ENCODE peak calls at places on chromosome 2, in nine cellular contexts. W is heart left ventricle, Z is esophagus squamous epithelium, J is HCT116, C is sigmoid colon, G is A549, A is stomach, X is NB4, Y is astrocyte of the spinal cord. R is an unnamed sample.

GRCh38 chr2:180761224-180761623 is 219.2 kb upstream of the UBE2E3 start:
- DNase-seq in C (no peak), Z (no peak), W (no peak), X (peak), J (peak), A (no peak), Y (peak), G (no peak), R (no peak)

GRCh38 chr2:88545118-88545517 is 82.1 kb downstream of the EIF2AK3 start:
- DNase-seq in A (no peak), G (peak), W (no peak), C (no peak), Y (no peak), J (peak), Z (no peak), X (peak), R (no peak)

GRCh38 chr2:42755161-42755900 is 8.6 kb downstream of the OXER1 start:
- DNase-seq in Y (no peak), C (no peak), G (no peak), J (no peak), Z (no peak), W (no peak), A (no peak), X (no peak), R (no peak)

GRCh38 chr2:44943693-44944101 is 2.2 kb downstream of the SIX3 start:
- DNase-seq in Z (no peak), W (no peak), G (no peak), A (no peak), Y (no peak), X (peak), J (no peak), C (no peak), R (peak)

GRCh38 chr2:68236080-68236734 is 16.1 kb downstream of the PPP3R1 start:
- DNase-seq in A (no peak), G (no peak), C (no peak), W (no peak), Z (no peak), X (peak), Y (no peak), J (no peak), R (no peak)

GRCh38 chr2:228522276-228522675 is 340.8 kb upstream of the SPHKAP start:
- DNase-seq in A (no peak), J (no peak), Y (no peak), X (no peak), C (no peak), Z (no peak), G (no peak), W (no peak), R (no peak)

GRCh38 chr2:84022810-84023431 is 436.2 kb downstream of the SUCLG1 start:
- DNase-seq in Y (peak), W (peak), X (peak), J (peak), G (peak), Z (no peak), C (no peak), A (no peak), R (no peak)

GRCh38 chr2:71725836-71726235 is 272.5 kb downstream of the DYSF start:
- DNase-seq in W (no peak), Y (no peak), J (no peak), C (peak), X (no peak), G (no peak), A (no peak), Z (no peak), R (no peak)

GRCh38 chr2:78861546-78861945 is 164.0 kb upstream of the REG3G start:
- DNase-seq in A (no peak), G (peak), X (peak), J (no peak), W (no peak), Y (no peak), Z (no peak), C (no peak), R (no peak)

GRCh38 chr2:127864877-127865276 is 6.9 kb upstream of the POLR2D start:
- DNase-seq in Y (no peak), X (peak), W (no peak), Z (no peak), G (peak), A (no peak), J (no peak), C (no peak), R (no peak)

GRCh38 chr2:215358312-215358845 is 46.5 kb downstream of the ATIC start:
- DNase-seq in C (no peak), J (no peak), Y (peak), X (no peak), G (no peak), A (no peak), Z (no peak), W (no peak), R (no peak)

GRCh38 chr2:47509250-47509649 is 106.3 kb downstream of the MSH2 start:
- DNase-seq in G (no peak), Y (no peak), W (no peak), A (no peak), J (no peak), X (peak), C (no peak), Z (no peak), R (no peak)
- TF ChIP-seq CTCF in G (no peak), Y (no peak), W (no peak), A (no peak), J (no peak), X (no peak), C (no peak), Z (no peak), R (no peak)

DNA sequence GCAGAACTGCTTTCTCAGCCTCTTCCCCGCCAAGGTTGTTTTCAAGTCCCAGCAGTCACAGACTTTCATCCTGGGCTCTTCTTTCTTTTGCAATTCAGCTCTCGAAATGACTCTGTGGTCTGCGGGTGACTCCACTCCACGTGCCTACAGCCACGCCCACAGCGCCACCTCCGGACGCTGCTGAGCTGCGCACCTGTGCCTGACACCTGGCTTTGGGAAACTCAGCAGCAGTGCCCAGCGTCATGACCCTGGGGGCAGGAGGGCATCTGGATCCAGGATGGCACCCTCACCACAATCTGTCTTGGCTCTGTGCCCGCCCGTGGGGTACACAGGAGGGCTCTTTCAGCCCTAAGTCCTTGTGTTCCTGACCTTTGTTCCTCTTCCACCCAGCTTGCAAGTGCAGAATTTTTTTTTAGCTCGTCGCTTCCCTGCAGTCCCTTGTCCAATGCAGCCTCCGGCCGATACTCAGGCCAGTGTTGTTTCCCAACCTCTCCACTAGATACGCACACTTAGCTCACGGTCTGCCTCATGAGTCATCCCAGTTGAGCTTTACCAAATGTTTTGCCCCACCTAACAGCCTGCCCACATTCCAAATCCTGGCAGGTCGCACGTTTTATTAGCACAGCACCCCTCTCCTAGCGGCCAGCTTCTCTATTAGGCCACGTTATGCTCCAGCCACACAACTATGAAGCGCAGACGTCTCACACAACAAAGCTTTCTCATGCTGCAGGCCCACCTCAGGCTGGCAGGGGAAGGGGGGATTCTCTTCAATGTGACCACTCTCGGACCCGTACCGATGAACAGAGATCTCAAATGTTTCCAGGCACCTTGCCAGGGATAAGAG is 6.5 kb upstream of the CAPN10 start:
- DNase-seq in X (peak), C (peak), A (peak), Y (peak), G (no peak), Z (no peak), W (no peak), J (peak), R (no peak)
- TF ChIP-seq CTCF in X (peak), C (no peak), A (peak), Y (no peak), G (no peak), Z (peak), W (peak), J (peak), R (peak)

GRCh38 chr2:233772583-233772982 is 5.5 kb upstream of the MROH2A start:
- DNase-seq in W (no peak), C (no peak), Y (no peak), J (no peak), Z (no peak), X (no peak), A (no peak), G (no peak), R (no peak)
- TF ChIP-seq CTCF in W (no peak), C (no peak), Y (no peak), J (no peak), Z (no peak), X (no peak), A (no peak), G (no peak), R (peak)

DNA sequence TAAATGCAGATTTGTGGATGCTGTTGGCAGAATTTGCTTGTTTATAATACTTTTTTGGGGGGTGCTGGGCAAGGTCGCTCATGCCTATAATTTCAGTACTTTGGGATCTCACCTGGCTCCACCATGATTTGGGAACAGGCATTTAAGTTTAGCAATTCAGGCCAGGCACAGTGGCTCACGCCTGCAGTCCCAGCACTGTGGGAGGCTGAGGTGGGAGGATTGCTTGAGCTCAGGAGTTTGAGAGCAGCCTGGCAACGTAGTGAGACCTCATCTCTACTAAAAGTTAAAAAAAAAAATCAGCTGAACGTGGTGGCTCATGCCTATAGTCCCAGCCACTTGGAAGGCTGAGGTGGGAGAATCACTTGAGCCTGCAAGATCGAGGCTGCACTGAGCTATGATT is 20.7 kb downstream of the TANC1 start:
- DNase-seq in Y (no peak), G (no peak), X (no peak), J (no peak), A (no peak), Z (no peak), C (no peak), W (no peak), R (no peak)
- TF ChIP-seq CTCF in Y (no peak), G (no peak), X (no peak), J (no peak), A (no peak), Z (no peak), C (no peak), W (no peak), R (no peak)

DNA sequence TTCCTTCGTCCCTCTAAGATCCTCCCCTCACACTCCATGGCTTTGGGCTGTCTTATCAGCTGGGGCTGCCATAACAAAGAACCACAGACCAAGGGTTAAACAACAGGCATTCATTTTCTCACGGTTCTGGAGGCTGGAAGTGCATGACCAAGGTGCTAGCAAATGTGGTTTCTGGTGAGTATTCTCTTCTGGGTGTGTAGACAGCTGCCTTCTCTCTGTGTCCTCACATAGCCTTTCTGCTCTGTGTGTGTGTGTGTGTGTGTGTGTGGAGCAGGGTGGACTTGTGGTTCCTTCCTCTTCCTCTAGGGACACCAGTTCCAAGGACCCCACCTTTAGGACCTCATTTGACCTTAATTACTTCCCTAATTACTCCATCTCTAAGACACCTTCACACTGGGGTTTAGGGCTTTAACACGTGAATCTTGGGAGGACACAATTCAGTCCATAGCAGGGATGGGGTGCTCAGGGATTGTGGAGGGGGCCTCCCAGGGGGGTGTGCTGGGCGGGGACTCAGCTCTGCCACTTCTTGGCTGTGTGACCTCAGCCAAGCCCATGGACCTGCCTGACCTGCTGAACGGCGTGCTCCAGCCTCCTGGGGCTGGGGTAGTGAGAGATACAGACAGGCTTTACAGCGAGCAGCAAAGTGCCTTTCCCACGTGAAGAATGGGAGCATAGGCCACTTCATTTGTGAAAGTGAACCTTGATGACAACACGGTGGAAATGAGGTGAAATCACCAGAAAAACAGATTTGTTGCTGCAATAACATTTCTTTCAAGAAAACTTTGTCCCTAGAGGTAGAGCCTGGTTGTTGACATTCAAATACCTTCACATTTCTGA is 38.1 kb downstream of the ACKR3 start:
- DNase-seq in A (no peak), Z (no peak), C (no peak), X (peak), J (no peak), Y (peak), G (no peak), W (no peak), R (no peak)
- TF ChIP-seq CTCF in A (no peak), Z (no peak), C (no peak), X (peak), J (peak), Y (peak), G (no peak), W (no peak), R (peak)

GRCh38 chr2:47664817-47665216 is 118.1 kb upstream of the MSH6 start:
- DNase-seq in Y (no peak), X (peak), J (no peak), A (no peak), G (no peak), W (no peak), Z (no peak), C (no peak), R (no peak)
- TF ChIP-seq CTCF in Y (peak), X (peak), J (peak), A (no peak), G (peak), W (no peak), Z (no peak), C (no peak), R (no peak)

GRCh38 chr2:209470-209869 is 54.4 kb downstream of the SH3YL1 start:
- DNase-seq in Z (no peak), X (no peak), Y (no peak), A (no peak), C (no peak), W (no peak), G (no peak), J (no peak), R (no peak)
- TF ChIP-seq CTCF in Z (no peak), X (no peak), Y (no peak), A (no peak), C (no peak), W (no peak), G (no peak), J (no peak), R (no peak)

GRCh38 chr2:143720093-143720664 is 591.0 kb downstream of the ARHGAP15 start:
- DNase-seq in W (no peak), Z (no peak), C (no peak), Y (no peak), A (no peak), G (no peak), J (peak), X (no peak), R (no peak)
- TF ChIP-seq CTCF in W (no peak), Z (no peak), C (no peak), Y (no peak), A (no peak), G (no peak), J (peak), X (no peak), R (no peak)

DNA sequence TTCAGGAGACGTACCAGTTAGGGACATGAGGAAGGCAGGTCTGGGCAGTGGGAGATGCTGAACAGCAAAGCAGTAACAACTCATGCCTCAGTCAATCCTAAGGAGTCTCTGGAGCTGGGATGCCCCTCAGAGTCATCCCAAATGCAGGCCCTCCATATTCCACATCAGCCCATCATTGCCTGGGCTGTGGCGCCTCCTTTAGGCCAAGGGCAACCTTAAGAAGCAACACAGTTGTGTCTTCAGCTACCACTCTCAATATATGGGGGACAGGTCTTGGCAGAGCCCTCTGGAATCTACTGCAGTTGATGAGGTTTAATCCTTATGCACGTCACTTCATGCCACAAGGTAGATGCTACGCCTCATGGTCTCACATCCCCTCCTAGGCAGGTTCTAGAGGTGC is 682.0 kb upstream of the RAB6C start:
- DNase-seq in X (peak), C (no peak), Y (no peak), J (no peak), G (no peak), W (no peak), Z (no peak), A (no peak), R (no peak)
- TF ChIP-seq CTCF in X (peak), C (no peak), Y (no peak), J (peak), G (no peak), W (no peak), Z (no peak), A (no peak), R (peak)

DNA sequence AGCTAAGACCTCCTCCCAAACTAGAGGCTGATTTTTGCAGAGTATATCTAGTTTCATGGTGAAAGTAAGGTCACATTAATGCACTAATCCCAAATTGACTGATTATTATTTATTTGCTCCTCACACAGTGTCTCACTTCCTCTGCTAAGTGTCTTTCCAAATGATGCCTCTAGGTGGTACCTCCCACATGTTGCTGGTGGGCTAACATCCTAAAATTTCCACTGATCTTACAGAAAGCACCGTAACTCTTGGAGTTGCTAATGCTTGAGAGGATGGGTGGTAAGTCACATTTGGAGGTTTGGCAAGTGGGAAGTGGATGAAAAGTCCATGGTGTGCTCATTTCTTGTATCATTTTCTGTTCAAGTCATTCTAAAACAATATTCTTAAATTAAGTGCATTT is 428.7 kb upstream of the GYPC start:
- DNase-seq in A (no peak), X (peak), J (no peak), W (no peak), G (no peak), C (no peak), Z (no peak), Y (no peak), R (no peak)
- TF ChIP-seq CTCF in A (no peak), X (peak), J (no peak), W (no peak), G (no peak), C (no peak), Z (no peak), Y (no peak), R (peak)

R was measured in chondrocyte.